ENCODE peak calls at places on chromosomes 2 and 18, in four cellular contexts. X, B, V and R are unnamed samples.

GRCh38 chr2:132965469-132965868 is 295.5 kb upstream of the LYPD1 start:
- DNase-seq in X (no peak), B (no peak), V (no peak), R (no peak)

GRCh38 chr2:42722328-42723190 is 41.4 kb downstream of the OXER1 start:
- DNase-seq in X (peak), B (no peak), V (peak), R (peak)

GRCh38 chr2:150125708-150126107 is 361.8 kb downstream of the RND3 start:
- DNase-seq in X (no peak), B (no peak), V (peak), R (no peak)

GRCh38 chr2:25252291-25253152 is 84.1 kb upstream of the POMC start:
- DNase-seq in X (peak), B (peak), V (peak), R (no peak)

GRCh38 chr2:189164732-189165131 is 14.8 kb downstream of the COL5A2 start:
- DNase-seq in X (no peak), B (no peak), V (peak), R (no peak)

GRCh38 chr2:119914266-119914665 is 98.6 kb upstream of the EPB41L5 start:
- DNase-seq in X (no peak), B (no peak), V (peak), R (no peak)

GRCh38 chr18:24052053-24052452 is 37.5 kb downstream of the TTC39C start:
- DNase-seq in X (no peak), B (no peak), V (no peak), R (no peak)

GRCh38 chr2:74886251-74886650 is 52.3 kb downstream of the HK2 start:
- DNase-seq in X (no peak), B (no peak), V (no peak), R (no peak)

GRCh38 chr18:4130734-4131719 is 324.1 kb downstream of the DLGAP1 start:
- DNase-seq in X (no peak), B (no peak), V (no peak), R (no peak)

GRCh38 chr2:72104821-72105588 is 42.7 kb downstream of the CYP26B1 start:
- DNase-seq in X (no peak), B (peak), V (no peak), R (no peak)